ENCODE peak calls at places on chromosome X, in seven cellular contexts. H, G, I, B, Q, C and F are unnamed samples.

GRCh38 chrX:33273521-33273920 is 62.2 kb upstream of the DMD start:
- DNase-seq in H (no peak), G (no peak), I (no peak), B (no peak), Q (no peak), C (no peak), F (no peak)

GRCh38 chrX:43881410-43882293 is 598 bp downstream of the MAOB start:
- DNase-seq in H (no peak), G (no peak), I (no peak), B (no peak), Q (no peak), C (no peak), F (no peak)

GRCh38 chrX:71870337-71871098 is 40.1 kb upstream of the NHSL2 start:
- DNase-seq in H (peak), G (no peak), I (peak), B (no peak), Q (peak), C (no peak), F (peak)

GRCh38 chrX:7088968-7089615 is 58.4 kb upstream of the STS start:
- DNase-seq in H (no peak), G (no peak), I (no peak), B (peak), Q (no peak), C (peak), F (no peak)

GRCh38 chrX:22110729-22111494 is 78.8 kb downstream of the PHEX start:
- DNase-seq in H (no peak), G (no peak), I (peak), B (no peak), Q (no peak), C (no peak), F (no peak)

GRCh38 chrX:110188701-110189558 is 129.0 kb downstream of the AMMECR1 start:
- DNase-seq in H (peak), G (no peak), I (no peak), B (no peak), Q (peak), C (no peak), F (peak)

GRCh38 chrX:154355776-154356140 is 18.7 kb downstream of the FLNA start:
- DNase-seq in H (no peak), G (no peak), I (no peak), B (no peak), Q (no peak), C (no peak), F (no peak)

GRCh38 chrX:123481908-123482873 is 250.7 kb downstream of the THOC2 start:
- DNase-seq in H (no peak), G (no peak), I (peak), B (no peak), Q (no peak), C (no peak), F (no peak)

GRCh38 chrX:19172741-19173140 is 50.5 kb upstream of the ADGRG2 start:
- DNase-seq in H (no peak), G (no peak), I (no peak), B (no peak), Q (no peak), C (no peak), F (no peak)

GRCh38 chrX:23952984-23953907 is 45.4 kb downstream of the CXorf58 start:
- DNase-seq in H (peak), G (no peak), I (peak), B (peak), Q (no peak), C (peak), F (peak)

GRCh38 chrX:103510031-103510430 is 9.3 kb downstream of the RAB40A start:
- DNase-seq in H (no peak), G (no peak), I (no peak), B (no peak), Q (no peak), C (no peak), F (no peak)

GRCh38 chrX:123138473-123138872 is 45.6 kb upstream of the GRIA3 start:
- DNase-seq in H (no peak), G (no peak), I (peak), B (no peak), Q (peak), C (no peak), F (no peak)

GRCh38 chrX:132375941-132376340 is 112.9 kb downstream of the MBNL3 start:
- DNase-seq in H (no peak), G (no peak), I (peak), B (no peak), Q (peak), C (no peak), F (no peak)

GRCh38 chrX:23907496-23908218 is at the start of the genes APOO and CXorf58:
- DNase-seq in H (peak), G (peak), I (peak), B (peak), Q (peak), C (peak), F (peak)

GRCh38 chrX:1914606-1915365 is 299.9 kb downstream of the ASMT start:
- DNase-seq in H (no peak), G (no peak), I (no peak), B (no peak), Q (no peak), C (no peak), F (no peak)

GRCh38 chrX:9853307-9853706 is 67.1 kb downstream of the SHROOM2 start:
- DNase-seq in H (no peak), G (no peak), I (no peak), B (no peak), Q (no peak), C (no peak), F (no peak)

GRCh38 chrX:18855919-18856644 is 127.8 kb downstream of the PHKA2 start:
- DNase-seq in H (peak), G (no peak), I (peak), B (no peak), Q (peak), C (no peak), F (no peak)

GRCh38 chrX:51860679-51861078 is 32.7 kb upstream of the MAGED1 start:
- DNase-seq in H (peak), G (no peak), I (peak), B (no peak), Q (peak), C (no peak), F (peak)

GRCh38 chrX:141814213-141814857 is 23.8 kb upstream of the MAGEC3 start:
- DNase-seq in H (no peak), G (no peak), I (no peak), B (no peak), Q (no peak), C (no peak), F (no peak)

GRCh38 chrX:146934256-146934655 is 119.7 kb upstream of the CXorf51A start:
- DNase-seq in H (no peak), G (no peak), I (no peak), B (no peak), Q (no peak), C (no peak), F (peak)

GRCh38 chrX:47158131-47158530 is 13.1 kb downstream of the RBM10 start:
- DNase-seq in H (no peak), G (no peak), I (no peak), B (no peak), Q (no peak), C (no peak), F (no peak)

GRCh38 chrX:128458888-128459287 is 406.7 kb upstream of the ACTRT1 start:
- DNase-seq in H (no peak), G (no peak), I (peak), B (no peak), Q (peak), C (no peak), F (no peak)